ENCODE peak calls at places on chromosomes 11 and 22, in six cellular contexts. X, K, L, N, I and U are unnamed samples.

GRCh38 chr22:40612291-40612740 is 24.2 kb downstream of the MRTFA start:
- DNase-seq in X (no peak), K (no peak), L (no peak), N (no peak), I (no peak), U (no peak)

GRCh38 chr22:45216133-45217003 is 24.3 kb downstream of the KIAA0930 start:
- DNase-seq in X (peak), K (no peak), L (peak), N (no peak), I (peak), U (peak)

GRCh38 chr11:131253142-131253884 is 117.1 kb upstream of the NTM start:
- DNase-seq in X (peak), K (no peak), L (no peak), N (peak), I (no peak), U (no peak)

GRCh38 chr11:19954899-19955298 is 205.4 kb downstream of the DBX1 start:
- DNase-seq in X (no peak), K (no peak), L (no peak), N (no peak), I (no peak), U (no peak)

GRCh38 chr11:86749861-86750401 is 50.4 kb upstream of the PRSS23 start:
- DNase-seq in X (no peak), K (no peak), L (peak), N (no peak), I (no peak), U (no peak)

GRCh38 chr11:23313001-23313400 is 452.7 kb upstream of the CCDC179 start:
- DNase-seq in X (peak), K (no peak), L (peak), N (no peak), I (no peak), U (no peak)

GRCh38 chr11:120652705-120653335 is 141.3 kb downstream of the GRIK4 start:
- DNase-seq in X (no peak), K (no peak), L (peak), N (no peak), I (peak), U (peak)

GRCh38 chr11:774873-775592 is 2.3 kb downstream of the GATD1 start:
- DNase-seq in X (no peak), K (no peak), L (peak), N (no peak), I (peak), U (no peak)

GRCh38 chr11:79244175-79244804 is 196.5 kb downstream of the TENM4 start:
- DNase-seq in X (no peak), K (no peak), L (peak), N (no peak), I (peak), U (no peak)

DNA sequence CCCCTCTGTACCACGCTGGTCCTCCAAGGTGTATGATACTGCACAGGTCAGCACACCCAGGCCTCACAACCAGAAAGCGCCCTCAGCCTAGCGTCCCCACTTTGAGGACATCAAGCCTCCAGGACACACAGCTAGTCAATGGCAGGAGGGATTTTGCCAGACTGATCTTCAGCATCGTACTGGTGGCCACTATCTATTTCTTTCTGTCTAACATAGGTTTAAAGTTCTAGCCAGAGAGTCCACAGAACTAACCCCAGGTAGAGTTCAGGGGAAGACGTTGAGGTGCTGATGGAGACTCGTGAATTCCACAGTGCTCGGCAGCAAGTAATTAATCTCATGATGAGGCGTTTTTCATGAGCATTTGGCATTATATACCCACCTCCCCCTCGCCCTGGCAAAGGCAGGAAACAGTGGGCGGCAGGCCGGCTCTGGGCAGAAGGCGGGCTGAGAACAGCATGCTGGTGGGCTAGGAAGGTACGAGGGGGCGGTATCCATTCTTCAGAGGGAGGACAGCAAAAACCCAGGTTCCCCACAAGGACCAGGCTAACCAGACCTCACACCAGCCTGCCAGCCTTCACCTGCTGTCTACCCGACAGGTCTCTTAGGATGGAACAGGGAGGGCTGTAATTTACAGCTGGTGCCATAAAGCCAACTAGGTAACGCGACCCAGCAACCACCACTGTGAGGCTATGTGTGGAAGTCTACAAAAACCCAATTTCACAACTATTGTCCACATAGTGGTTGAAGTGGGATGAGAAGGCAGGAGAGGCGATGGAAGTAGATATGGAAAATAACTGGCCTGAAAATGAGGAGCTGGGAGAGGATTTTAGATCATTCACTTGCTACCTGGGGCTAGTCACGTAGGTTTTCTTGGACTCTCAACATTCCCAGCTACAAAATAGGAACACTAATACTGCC is 18.5 kb downstream of the MYH9 start:
- DNase-seq in X (peak), K (no peak), L (peak), N (no peak), I (peak), U (peak)
- H2BK5ac ChIP-seq in X (peak), K (peak), L (peak), N (peak), I (peak), U (peak)

GRCh38 chr11:81033779-81034550 is 1593.1 kb upstream of the TENM4 start:
- DNase-seq in X (no peak), K (no peak), L (no peak), N (no peak), I (no peak), U (no peak)

GRCh38 chr11:81039916-81040530 is 1599.2 kb upstream of the TENM4 start:
- DNase-seq in X (peak), K (no peak), L (no peak), N (no peak), I (no peak), U (no peak)

GRCh38 chr11:81036168-81036870 is 1595.5 kb upstream of the TENM4 start:
- DNase-seq in X (peak), K (no peak), L (peak), N (no peak), I (no peak), U (peak)
- H3K18ac ChIP-seq in X (no peak), K (no peak), L (no peak), N (no peak), I (no peak), U (no peak)

DNA sequence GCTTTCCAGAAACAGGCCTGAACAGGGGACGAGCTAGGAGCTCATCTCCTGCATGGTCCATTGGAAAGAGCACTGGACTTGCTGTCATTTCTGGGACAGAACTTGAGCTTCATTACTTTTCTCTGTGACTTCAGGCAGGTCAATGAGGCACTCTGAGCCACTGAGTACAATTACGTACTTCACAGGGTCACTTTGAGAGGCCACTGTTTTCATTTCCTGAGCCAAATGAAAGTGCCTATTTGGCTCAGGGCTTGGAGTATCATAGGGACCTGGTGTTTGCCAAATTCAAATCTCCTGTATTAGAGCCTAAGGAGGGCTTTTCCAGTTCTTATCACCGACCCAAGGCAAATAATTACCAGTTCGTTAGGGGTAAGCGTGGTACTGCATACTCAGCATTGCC is 319.3 kb downstream of the CADM1 start:
- DNase-seq in X (no peak), K (no peak), L (no peak), N (no peak), I (no peak), U (no peak)
- H3K4me3 ChIP-seq in X (no peak), K (no peak), L (no peak), N (no peak), I (no peak), U (no peak)

GRCh38 chr22:42614312-42615091 is at the start of gene POLDIP3:
- DNase-seq in X (peak), K (peak), L (peak), N (peak), I (peak), U (peak)
- H2BK5ac ChIP-seq in X (peak), K (peak), L (peak), N (peak), I (peak), U (peak)

GRCh38 chr22:31106651-31107205 is 640 bp downstream of the SELENOM start:
- DNase-seq in X (no peak), K (no peak), L (peak), N (no peak), I (peak), U (no peak)
- H3K18ac ChIP-seq in X (no peak), K (peak), L (peak), N (no peak), I (peak), U (peak)

DNA sequence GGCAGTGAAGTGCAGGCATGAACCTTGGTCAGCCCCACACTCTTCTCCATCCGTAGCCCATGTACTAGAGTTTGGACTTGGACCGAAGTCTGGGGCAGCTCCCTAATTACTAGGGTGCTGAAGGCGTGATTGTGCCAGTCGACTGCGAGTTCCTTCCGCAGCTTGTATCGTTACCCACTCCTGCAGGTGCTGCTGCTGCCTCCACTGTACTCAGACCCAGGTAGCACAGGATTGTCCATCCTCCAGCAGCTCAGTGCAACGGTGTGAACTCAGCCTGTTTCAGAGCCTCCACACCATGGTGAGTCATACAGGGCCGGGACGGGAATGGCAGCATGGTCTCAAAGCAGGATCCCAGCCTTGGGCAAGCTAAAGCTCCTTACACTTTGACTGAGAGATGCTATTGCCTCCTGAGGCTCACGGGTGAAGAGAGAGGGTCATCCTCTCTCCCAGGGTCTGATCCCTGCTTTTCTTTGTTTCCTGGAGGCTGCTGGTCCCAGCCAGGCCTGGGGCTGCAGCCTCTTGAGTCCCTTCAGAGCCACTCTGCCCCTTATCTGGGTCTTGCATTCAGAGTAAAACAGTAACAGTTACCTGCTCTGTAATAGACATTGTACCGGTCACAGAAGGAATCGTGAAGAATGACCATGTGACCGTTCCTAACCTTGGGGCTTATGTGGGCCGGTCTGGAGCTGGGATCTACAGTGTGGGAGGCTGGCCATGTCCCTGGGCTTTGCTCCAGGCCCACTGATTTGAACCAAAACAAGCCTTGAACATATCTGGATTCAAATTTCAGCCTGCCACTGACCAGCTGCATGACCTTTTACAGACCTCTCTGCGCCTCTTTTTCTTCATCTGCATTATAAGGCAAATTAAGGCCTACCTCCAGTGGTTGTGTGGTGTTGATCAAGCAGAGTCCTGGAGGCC is 1.7 kb downstream of the TKFC start:
- DNase-seq in X (peak), K (no peak), L (peak), N (no peak), I (peak), U (peak)
- H3K4me3 ChIP-seq in X (no peak), K (peak), L (no peak), N (no peak), I (no peak), U (no peak)

GRCh38 chr22:35401863-35402262 is 1.9 kb downstream of the MCM5 start:
- DNase-seq in X (no peak), K (no peak), L (no peak), N (no peak), I (no peak), U (no peak)

GRCh38 chr22:35400335-35400680 is 368 bp downstream of the MCM5 start:
- DNase-seq in X (peak), K (no peak), L (no peak), N (no peak), I (no peak), U (no peak)

GRCh38 chr22:35399114-35399677 is 744 bp upstream of the MCM5 start:
- DNase-seq in X (peak), K (no peak), L (no peak), N (no peak), I (no peak), U (no peak)

GRCh38 chr22:35398574-35398973 is 1.4 kb upstream of the MCM5 start:
- DNase-seq in X (no peak), K (no peak), L (no peak), N (no peak), I (no peak), U (no peak)

GRCh38 chr22:35399678-35400334 is at the start of gene MCM5:
- DNase-seq in X (peak), K (peak), L (peak), N (peak), I (peak), U (peak)
- H2BK5ac ChIP-seq in X (peak), K (peak), L (no peak), N (peak), I (peak), U (peak)

GRCh38 chr11:9569588-9570164 is 3.8 kb upstream of the WEE1 start:
- DNase-seq in X (no peak), K (no peak), L (no peak), N (no peak), I (no peak), U (no peak)
- H3K18ac ChIP-seq in X (peak), K (no peak), L (peak), N (no peak), I (peak), U (peak)